ENCODE peak calls at places on chromosome 1, in five cellular contexts. One of them, this sample, is unnamed.

GRCh38 chr1:41751804-41752513 is 166.8 kb downstream of the HIVEP3 start:
- DNase-seq in cardiac muscle cell: no peak
- DNase-seq in lower leg skin: no peak
- DNase-seq in psoas muscle: no peak
- DNase-seq in fibroblast of lung: peak
- DNase-seq in this sample: peak

GRCh38 chr1:15723631-15724246 is 12.3 kb upstream of the SLC25A34 start:
- DNase-seq in cardiac muscle cell: no peak
- DNase-seq in lower leg skin: no peak
- DNase-seq in psoas muscle: no peak
- DNase-seq in fibroblast of lung: no peak
- DNase-seq in this sample: no peak

GRCh38 chr1:67564193-67564592 is 120.8 kb upstream of the GADD45A start:
- DNase-seq in cardiac muscle cell: no peak
- DNase-seq in lower leg skin: peak
- DNase-seq in psoas muscle: peak
- DNase-seq in fibroblast of lung: no peak
- DNase-seq in this sample: peak

GRCh38 chr1:32332290-32333079 is 3.5 kb downstream of the MARCKSL1 start:
- DNase-seq in cardiac muscle cell: peak
- DNase-seq in lower leg skin: no peak
- DNase-seq in psoas muscle: no peak
- DNase-seq in fibroblast of lung: no peak
- DNase-seq in this sample: no peak

GRCh38 chr1:4172659-4173599 is 272.9 kb upstream of the C1orf174 start:
- DNase-seq in cardiac muscle cell: no peak
- DNase-seq in lower leg skin: no peak
- DNase-seq in psoas muscle: no peak
- DNase-seq in fibroblast of lung: no peak
- DNase-seq in this sample: no peak

GRCh38 chr1:50441183-50441582 is 17.9 kb upstream of the DMRTA2 start:
- DNase-seq in cardiac muscle cell: no peak
- DNase-seq in lower leg skin: no peak
- DNase-seq in psoas muscle: no peak
- DNase-seq in fibroblast of lung: no peak
- DNase-seq in this sample: peak

GRCh38 chr1:222794656-222795474 is 20.0 kb upstream of the DISP1 start:
- DNase-seq in cardiac muscle cell: no peak
- DNase-seq in lower leg skin: no peak
- DNase-seq in psoas muscle: no peak
- DNase-seq in fibroblast of lung: no peak
- DNase-seq in this sample: no peak

GRCh38 chr1:41199375-41199774 is 42.7 kb downstream of the SCMH1 start:
- DNase-seq in cardiac muscle cell: no peak
- DNase-seq in lower leg skin: no peak
- DNase-seq in psoas muscle: no peak
- DNase-seq in fibroblast of lung: no peak
- DNase-seq in this sample: no peak

GRCh38 chr1:234326493-234327366 is 46.5 kb upstream of the COA6 start:
- DNase-seq in cardiac muscle cell: peak
- DNase-seq in lower leg skin: peak
- DNase-seq in psoas muscle: no peak
- DNase-seq in fibroblast of lung: peak
- DNase-seq in this sample: peak

GRCh38 chr1:232273071-232273470 is 356.9 kb downstream of the SIPA1L2 start:
- DNase-seq in cardiac muscle cell: no peak
- DNase-seq in lower leg skin: no peak
- DNase-seq in psoas muscle: no peak
- DNase-seq in fibroblast of lung: no peak
- DNase-seq in this sample: no peak

GRCh38 chr1:234554157-234554477 is 55.9 kb downstream of the IRF2BP2 start:
- DNase-seq in cardiac muscle cell: no peak
- DNase-seq in lower leg skin: no peak
- DNase-seq in psoas muscle: no peak
- DNase-seq in fibroblast of lung: no peak
- DNase-seq in this sample: no peak

GRCh38 chr1:197302775-197303174 is 34.7 kb downstream of the CRB1 start:
- DNase-seq in cardiac muscle cell: no peak
- DNase-seq in lower leg skin: no peak
- DNase-seq in psoas muscle: no peak
- DNase-seq in fibroblast of lung: peak
- DNase-seq in this sample: peak

GRCh38 chr1:244839656-244840055 is 4.2 kb downstream of the COX20 start:
- DNase-seq in cardiac muscle cell: no peak
- DNase-seq in lower leg skin: no peak
- DNase-seq in psoas muscle: no peak
- DNase-seq in fibroblast of lung: peak
- DNase-seq in this sample: peak

GRCh38 chr1:65114312-65114711 is 33.7 kb upstream of the AK4 start:
- DNase-seq in cardiac muscle cell: peak
- DNase-seq in lower leg skin: no peak
- DNase-seq in psoas muscle: no peak
- DNase-seq in fibroblast of lung: peak
- DNase-seq in this sample: no peak

GRCh38 chr1:2060535-2060934 is 10.3 kb downstream of the PRKCZ start:
- DNase-seq in cardiac muscle cell: no peak
- DNase-seq in lower leg skin: no peak
- DNase-seq in psoas muscle: no peak
- DNase-seq in fibroblast of lung: no peak
- DNase-seq in this sample: no peak

GRCh38 chr1:110135268-110136065 is 14.8 kb upstream of the SLC6A17 start:
- DNase-seq in cardiac muscle cell: no peak
- DNase-seq in lower leg skin: no peak
- DNase-seq in psoas muscle: no peak
- DNase-seq in fibroblast of lung: no peak
- DNase-seq in this sample: no peak

GRCh38 chr1:103525114-103525606 is 339 bp upstream of the RNPC3 start:
- DNase-seq in cardiac muscle cell: peak
- DNase-seq in lower leg skin: peak
- DNase-seq in psoas muscle: no peak
- DNase-seq in fibroblast of lung: peak
- DNase-seq in this sample: peak

GRCh38 chr1:178417858-178418257 is 78.9 kb downstream of the CLEC20A start:
- DNase-seq in cardiac muscle cell: no peak
- DNase-seq in lower leg skin: no peak
- DNase-seq in psoas muscle: no peak
- DNase-seq in fibroblast of lung: peak
- DNase-seq in this sample: peak

GRCh38 chr1:145892486-145893087 is 6.9 kb upstream of the ANKRD35 start:
- DNase-seq in cardiac muscle cell: peak
- DNase-seq in lower leg skin: no peak
- DNase-seq in psoas muscle: no peak
- DNase-seq in fibroblast of lung: peak
- DNase-seq in this sample: peak

GRCh38 chr1:39102537-39103320 is 76.6 kb downstream of the NDUFS5 start:
- DNase-seq in cardiac muscle cell: peak
- DNase-seq in lower leg skin: peak
- DNase-seq in psoas muscle: no peak
- DNase-seq in fibroblast of lung: peak
- DNase-seq in this sample: peak

GRCh38 chr1:19892129-19892528 is 9.9 kb downstream of the OTUD3 start:
- DNase-seq in cardiac muscle cell: no peak
- DNase-seq in lower leg skin: no peak
- DNase-seq in psoas muscle: no peak
- DNase-seq in fibroblast of lung: no peak
- DNase-seq in this sample: no peak

GRCh38 chr1:183871142-183871541 is 66.2 kb downstream of the RGL1 start:
- DNase-seq in cardiac muscle cell: no peak
- DNase-seq in lower leg skin: no peak
- DNase-seq in psoas muscle: no peak
- DNase-seq in fibroblast of lung: peak
- DNase-seq in this sample: peak

GRCh38 chr1:115198938-115199337 is 109.6 kb upstream of the TSPAN2 start:
- DNase-seq in cardiac muscle cell: no peak
- DNase-seq in lower leg skin: no peak
- DNase-seq in psoas muscle: no peak
- DNase-seq in fibroblast of lung: peak
- DNase-seq in this sample: peak

GRCh38 chr1:157157481-157158190 is 19.4 kb upstream of the ETV3 start:
- DNase-seq in cardiac muscle cell: no peak
- DNase-seq in lower leg skin: no peak
- DNase-seq in psoas muscle: no peak
- DNase-seq in fibroblast of lung: peak
- DNase-seq in this sample: peak

GRCh38 chr1:39410915-39411436 is 80.5 kb upstream of the BMP8A start:
- DNase-seq in cardiac muscle cell: peak
- DNase-seq in lower leg skin: peak
- DNase-seq in psoas muscle: peak
- DNase-seq in fibroblast of lung: peak
- DNase-seq in this sample: peak

GRCh38 chr1:11536573-11537379 is 57.8 kb downstream of the DISP3 start:
- DNase-seq in cardiac muscle cell: no peak
- DNase-seq in lower leg skin: no peak
- DNase-seq in psoas muscle: no peak
- DNase-seq in fibroblast of lung: no peak
- DNase-seq in this sample: no peak

GRCh38 chr1:11537380-11537764 is 58.4 kb downstream of the DISP3 start:
- DNase-seq in cardiac muscle cell: no peak
- DNase-seq in lower leg skin: no peak
- DNase-seq in psoas muscle: no peak
- DNase-seq in fibroblast of lung: no peak
- DNase-seq in this sample: no peak

GRCh38 chr1:11534846-11535245 is 55.9 kb downstream of the DISP3 start:
- DNase-seq in cardiac muscle cell: no peak
- DNase-seq in lower leg skin: no peak
- DNase-seq in psoas muscle: no peak
- DNase-seq in fibroblast of lung: no peak
- DNase-seq in this sample: no peak

GRCh38 chr1:11535316-11535715 is 56.4 kb downstream of the DISP3 start:
- DNase-seq in cardiac muscle cell: no peak
- DNase-seq in lower leg skin: no peak
- DNase-seq in psoas muscle: no peak
- DNase-seq in fibroblast of lung: no peak
- DNase-seq in this sample: no peak

DNA sequence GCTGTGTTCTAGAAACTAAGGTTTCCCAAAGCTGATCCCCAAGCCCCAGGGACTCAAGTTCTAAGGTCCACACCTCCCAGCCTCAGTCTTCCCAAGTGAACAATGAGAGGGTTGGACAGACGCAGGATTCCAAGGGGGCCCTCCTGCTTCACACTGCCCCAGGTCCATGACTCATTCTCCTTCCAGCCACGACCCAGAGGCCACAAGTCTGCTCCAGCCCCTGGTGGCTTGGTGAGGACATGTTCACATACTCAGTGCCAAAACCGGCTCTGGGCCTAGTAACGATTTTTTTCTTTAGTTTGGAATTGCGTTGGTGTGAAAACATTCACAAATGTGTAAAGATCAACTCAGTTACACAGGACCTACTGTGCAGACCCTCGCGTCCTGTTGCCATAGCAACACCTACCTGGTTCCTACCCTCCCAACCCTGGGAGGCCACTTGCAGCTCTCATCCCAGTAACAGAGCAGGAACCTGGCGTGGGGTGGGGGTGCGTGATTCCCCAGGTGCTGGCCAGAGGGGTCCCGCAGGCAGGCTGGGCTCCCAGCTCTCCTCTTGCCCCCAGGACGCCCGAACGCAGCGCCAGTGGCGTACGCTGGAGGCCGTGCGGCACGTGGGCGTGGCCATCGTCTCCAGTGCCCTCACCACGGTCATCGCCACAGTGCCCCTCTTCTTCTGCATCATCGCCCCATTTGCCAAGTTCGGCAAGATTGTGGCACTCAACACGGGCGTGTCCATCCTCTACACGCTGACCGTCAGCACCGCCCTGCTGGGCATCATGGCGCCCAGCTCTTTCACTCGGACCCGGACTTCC is 57.0 kb downstream of the DISP3 start:
- DNase-seq in cardiac muscle cell: no peak
- DNase-seq in lower leg skin: no peak
- DNase-seq in psoas muscle: no peak
- DNase-seq in fibroblast of lung: no peak
- DNase-seq in this sample: peak
- TF ChIP-seq CTCF in cardiac muscle cell: no peak
- TF ChIP-seq CTCF in lower leg skin: no peak
- TF ChIP-seq CTCF in psoas muscle: no peak
- TF ChIP-seq CTCF in fibroblast of lung: no peak
- TF ChIP-seq CTCF in this sample: no peak

GRCh38 chr1:46532095-46532494 is 19.4 kb downstream of the KNCN start:
- DNase-seq in cardiac muscle cell: no peak
- DNase-seq in lower leg skin: no peak
- DNase-seq in psoas muscle: no peak
- DNase-seq in fibroblast of lung: no peak
- DNase-seq in this sample: no peak

GRCh38 chr1:46530311-46530710 is 21.1 kb downstream of the KNCN start:
- DNase-seq in cardiac muscle cell: no peak
- DNase-seq in lower leg skin: no peak
- DNase-seq in psoas muscle: no peak
- DNase-seq in fibroblast of lung: no peak
- DNase-seq in this sample: no peak

GRCh38 chr1:46533179-46533864 is 18.1 kb downstream of the KNCN start:
- DNase-seq in cardiac muscle cell: peak
- DNase-seq in lower leg skin: no peak
- DNase-seq in psoas muscle: peak
- DNase-seq in fibroblast of lung: peak
- DNase-seq in this sample: peak

GRCh38 chr1:46530791-46531409 is 20.5 kb downstream of the KNCN start:
- DNase-seq in cardiac muscle cell: peak
- DNase-seq in lower leg skin: no peak
- DNase-seq in psoas muscle: no peak
- DNase-seq in fibroblast of lung: no peak
- DNase-seq in this sample: no peak

DNA sequence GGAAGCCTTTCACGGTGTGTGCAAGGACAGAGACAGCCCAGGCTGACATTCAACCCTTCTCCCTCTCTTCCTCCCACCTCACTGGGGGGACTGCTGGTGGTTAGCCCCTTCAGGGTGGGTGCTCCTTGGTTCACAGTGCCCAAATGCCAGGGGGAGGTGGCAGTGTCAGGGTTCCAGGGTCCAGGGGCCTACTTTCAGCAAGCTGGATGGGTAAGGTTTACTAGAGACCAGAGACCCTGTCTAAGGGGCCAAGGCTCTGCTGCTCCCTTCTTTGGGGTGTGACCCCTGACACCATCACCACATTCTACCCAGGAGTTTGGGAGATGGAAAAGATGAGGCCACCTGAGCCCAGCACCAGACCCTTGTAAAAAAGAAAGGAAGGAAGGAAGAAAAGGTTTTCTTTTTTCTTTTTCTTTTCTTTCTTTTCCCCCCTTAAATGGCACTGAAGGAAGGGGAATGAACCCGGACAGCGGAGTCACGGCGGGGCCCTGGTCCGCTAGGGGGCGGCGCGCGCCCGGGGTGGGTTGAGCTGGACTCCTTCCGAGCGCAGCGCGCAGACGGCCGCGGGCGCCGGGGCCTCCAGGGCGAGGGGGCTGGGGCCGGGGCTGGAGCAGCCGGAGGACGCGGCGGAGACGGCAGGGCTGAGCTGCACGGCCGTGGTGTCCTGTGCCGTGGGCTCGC is 18.8 kb downstream of the KNCN start:
- DNase-seq in cardiac muscle cell: peak
- DNase-seq in lower leg skin: no peak
- DNase-seq in psoas muscle: peak
- DNase-seq in fibroblast of lung: peak
- DNase-seq in this sample: peak
- H3K4me3 ChIP-seq in cardiac muscle cell: peak
- H3K4me3 ChIP-seq in lower leg skin: no peak
- H3K4me3 ChIP-seq in psoas muscle: peak
- H3K4me3 ChIP-seq in fibroblast of lung: no peak
- H3K4me3 ChIP-seq in this sample: no peak

GRCh38 chr1:29698033-29698432 is 461.7 kb downstream of the PTPRU start:
- DNase-seq in cardiac muscle cell: peak
- DNase-seq in lower leg skin: no peak
- DNase-seq in psoas muscle: peak
- DNase-seq in fibroblast of lung: peak
- DNase-seq in this sample: peak
- TF ChIP-seq CTCF in cardiac muscle cell: peak
- TF ChIP-seq CTCF in lower leg skin: no peak
- TF ChIP-seq CTCF in psoas muscle: no peak
- TF ChIP-seq CTCF in fibroblast of lung: peak
- TF ChIP-seq CTCF in this sample: peak

GRCh38 chr1:46130144-46130543 is 2.3 kb downstream of the PIK3R3 start:
- DNase-seq in cardiac muscle cell: no peak
- DNase-seq in lower leg skin: no peak
- DNase-seq in psoas muscle: no peak
- DNase-seq in fibroblast of lung: no peak
- DNase-seq in this sample: no peak
- H3K4me3 ChIP-seq in cardiac muscle cell: peak
- H3K4me3 ChIP-seq in lower leg skin: no peak
- H3K4me3 ChIP-seq in psoas muscle: peak
- H3K4me3 ChIP-seq in fibroblast of lung: peak
- H3K4me3 ChIP-seq in this sample: no peak

This sample was measured in fibroblast of mammary gland.